ENCODE peak calls at places on chromosomes 7 and 10, in seven cellular contexts. J is H9, N is IMR-90, A is mesendoderm, W is H1, B is trophoblast cell, K is neuronal stem cell. C is an unnamed sample.
A peak's percentile ranks its signal among the peaks of the same experiment; 100 is the strongest.

GRCh38 chr7:102255501-102255900 is 31.2 kb upstream of the SH2B2 start:
- DNase-seq in K (no peak), N (no peak), W (no peak), A (no peak), B (no peak), J (no peak), C (no peak)

GRCh38 chr7:30985756-30986155 is 22.0 kb downstream of the GHRHR start:
- DNase-seq in A (no peak), J (no peak), W (no peak), N (no peak), B (no peak), K (no peak), C (no peak)

GRCh38 chr7:159140170-159140910 is 4.3 kb downstream of the VIPR2 start:
- DNase-seq in N (no peak), A (no peak), J (peak; percentile 27), B (no peak), W (peak; percentile 47), K (no peak), C (no peak)

GRCh38 chr10:113959383-113959760 is 84.3 kb upstream of the ADRB1 start:
- DNase-seq in N (no peak), A (no peak), J (no peak), W (no peak), K (no peak), B (no peak), C (peak; percentile 35)

GRCh38 chr10:100969175-100970075 is at the start of gene SEMA4G:
- DNase-seq in N (peak; percentile 12), B (no peak), A (peak; percentile 68), K (peak; percentile 56), W (peak; percentile 90), J (peak; percentile 84), C (peak; percentile 41)

GRCh38 chr7:111113263-111114017 is 22.5 kb downstream of the LRRN3 start:
- DNase-seq in N (peak; percentile 86), J (no peak), A (peak; percentile 29), B (no peak), K (no peak), W (no peak), C (peak; percentile 77)

GRCh38 chr10:122630526-122630925 is 69.1 kb downstream of the C10orf120 start:
- DNase-seq in A (no peak), J (no peak), K (no peak), B (no peak), N (no peak), W (no peak), C (no peak)

GRCh38 chr10:4061441-4061951 is 276.5 kb upstream of the KLF6 start:
- DNase-seq in B (no peak), K (no peak), A (no peak), W (no peak), N (no peak), J (no peak), C (peak; percentile 39)

GRCh38 chr7:48298779-48299178 is 127.5 kb downstream of the ABCA13 start:
- DNase-seq in W (no peak), J (no peak), B (no peak), A (peak; percentile 5), K (no peak), N (peak; percentile 84), C (peak; percentile 1)

GRCh38 chr7:78018541-78019456 is 220.2 kb downstream of the PHTF2 start:
- DNase-seq in B (no peak), J (no peak), A (peak; percentile 36), W (peak; percentile 51), K (no peak), N (peak; percentile 43), C (peak; percentile 40)

GRCh38 chr10:127277063-127277462 is 80.7 kb upstream of the INSYN2A start:
- DNase-seq in A (no peak), N (peak; percentile 31), B (no peak), K (no peak), W (no peak), J (no peak), C (no peak)

GRCh38 chr7:91503934-91504575 is 239.8 kb downstream of the FZD1 start:
- DNase-seq in N (no peak), A (no peak), B (no peak), K (no peak), W (no peak), J (no peak), C (no peak)

GRCh38 chr7:94431203-94431602 is 36.5 kb downstream of the COL1A2 start:
- DNase-seq in W (no peak), B (no peak), A (no peak), N (no peak), J (no peak), K (no peak), C (no peak)

GRCh38 chr7:27764109-27764508 is 24.1 kb downstream of the TAX1BP1 start:
- DNase-seq in A (no peak), N (peak; percentile 11), W (no peak), B (no peak), J (no peak), K (no peak), C (peak; percentile 16)

GRCh38 chr10:132664407-132664806 is 121.5 kb downstream of the NKX6-2 start:
- DNase-seq in A (no peak), N (no peak), K (no peak), B (no peak), W (no peak), J (no peak), C (no peak)

GRCh38 chr10:28975891-28976471 is 298.7 kb downstream of the BAMBI start:
- DNase-seq in A (no peak), N (peak; percentile 36), K (peak; percentile 14), B (no peak), W (no peak), J (no peak), C (peak; percentile 20)

GRCh38 chr10:44635181-44635580 is 250.3 kb upstream of the CXCL12 start:
- DNase-seq in N (no peak), A (no peak), W (no peak), B (no peak), K (no peak), J (no peak), C (no peak)

GRCh38 chr10:55500931-55501559 is 700.0 kb upstream of the PCDH15 start:
- DNase-seq in J (peak; percentile 68), A (peak; percentile 82), N (no peak), B (no peak), K (peak; percentile 37), W (peak; percentile 69), C (peak; percentile 50)

GRCh38 chr10:72792288-72792687 is 100.3 kb downstream of the MCU start:
- DNase-seq in N (peak; percentile 2), B (peak; percentile 3), W (no peak), K (no peak), A (peak; percentile 71), J (no peak), C (no peak)

GRCh38 chr7:109094-109493 is 83.3 kb upstream of the FAM20C start:
- DNase-seq in B (no peak), A (no peak), N (no peak), W (no peak), K (no peak), J (peak; percentile 20), C (no peak)

GRCh38 chr7:88669913-88670312 is 89.6 kb upstream of the ZNF804B start:
- DNase-seq in B (no peak), J (no peak), N (no peak), W (no peak), A (no peak), K (no peak), C (no peak)

GRCh38 chr10:54402576-54402975 is 398.5 kb downstream of the PCDH15 start:
- DNase-seq in A (peak; percentile 53), B (no peak), W (no peak), J (no peak), K (peak; percentile 8), N (peak; percentile 7), C (peak; percentile 45)

GRCh38 chr7:129657363-129657762 is 45.8 kb downstream of the NRF1 start:
- DNase-seq in J (no peak), N (no peak), K (no peak), W (no peak), B (peak; percentile 43), A (no peak), C (no peak)

GRCh38 chr10:108982141-108982540 is 941.2 kb downstream of the XPNPEP1 start:
- DNase-seq in B (no peak), K (no peak), J (no peak), N (no peak), A (peak; percentile 3), W (no peak), C (peak; percentile 80)

GRCh38 chr10:84264611-84265141 is 19.8 kb downstream of the RGR start:
- DNase-seq in A (peak; percentile 68), J (peak; percentile 78), W (peak; percentile 87), N (peak; percentile 66), K (peak; percentile 61), B (peak; percentile 48), C (peak; percentile 50)
- H3K23ac ChIP-seq in A (no peak overlapping the region), J (no peak overlapping the region), W (no peak overlapping the region), N (no peak overlapping the region), K (no peak overlapping the region), B (no peak overlapping the region), C (no peak overlapping the region)

GRCh38 chr7:134297489-134297888 is 19.2 kb downstream of the SLC35B4 start:
- DNase-seq in A (no peak), W (no peak), J (no peak), K (no peak), N (no peak), B (no peak), C (no peak)
- H3K23ac ChIP-seq in A (no peak overlapping the region), W (no peak overlapping the region), J (no peak overlapping the region), K (no peak overlapping the region), N (no peak overlapping the region), B (no peak overlapping the region), C (no peak overlapping the region)

DNA sequence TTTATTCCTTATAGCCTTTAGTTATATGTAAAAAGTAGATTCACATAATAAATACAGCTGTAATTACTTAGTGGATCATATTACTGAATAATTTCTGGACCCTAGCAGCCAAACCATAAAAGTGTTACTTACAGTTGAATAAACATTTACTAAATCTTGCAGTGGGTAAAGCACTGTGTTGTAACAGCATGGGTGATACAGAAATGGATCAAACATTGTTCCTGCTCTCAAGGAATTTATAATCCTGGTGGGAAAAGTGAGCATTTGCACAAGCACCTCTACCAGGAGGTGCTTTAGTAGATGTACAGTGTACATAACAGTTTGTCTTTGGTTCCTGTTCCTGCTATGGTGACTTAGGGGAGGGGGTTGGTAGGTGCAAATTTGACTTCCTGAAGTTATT is 25.0 kb downstream of the BPGM start:
- DNase-seq in B (no peak), J (no peak), N (no peak), K (no peak), W (no peak), A (no peak), C (no peak)
- H3K23ac ChIP-seq in B (no peak overlapping the region), J (no peak overlapping the region), N (no peak overlapping the region), K (no peak overlapping the region), W (no peak overlapping the region), A (no peak overlapping the region), C (no peak overlapping the region)

GRCh38 chr7:132430466-132430862 is 145.8 kb downstream of the PLXNA4 start:
- DNase-seq in B (no peak), N (no peak), W (no peak), J (no peak), K (no peak), A (no peak), C (no peak)

GRCh38 chr7:132428247-132428919 is 147.9 kb downstream of the PLXNA4 start:
- DNase-seq in A (no peak), B (no peak), K (no peak), N (no peak), W (no peak), J (no peak), C (no peak)

GRCh38 chr7:132430041-132430440 is 146.2 kb downstream of the PLXNA4 start:
- DNase-seq in B (no peak), K (no peak), A (no peak), N (no peak), J (no peak), W (no peak), C (no peak)

GRCh38 chr7:132433286-132433685 is 143.0 kb downstream of the PLXNA4 start:
- DNase-seq in J (no peak), B (no peak), A (no peak), K (no peak), W (no peak), N (no peak), C (no peak)

GRCh38 chr7:132430863-132431822 is 145.1 kb downstream of the PLXNA4 start:
- DNase-seq in A (no peak), W (no peak), N (peak; percentile 72), B (peak; percentile 34), K (no peak), J (no peak), C (peak; percentile 83)
- H3K23ac ChIP-seq in A (no peak overlapping the region), W (no peak overlapping the region), N (no peak overlapping the region), B (no peak overlapping the region), K (peak overlapping the region; percentile 2), J (no peak overlapping the region), C (no peak overlapping the region)

C was measured in mesenchymal stem cell.